ENCODE peak calls at places on chromosomes 7 and 10, in six cellular contexts. Z is uterus; O is activated CD4-positive, CD25-positive, alpha-beta regulatory T cell; S is HCEC 1CT; W is neuronal stem cell; J is activated naive CD8-positive, alpha-beta T cell treated with anti-CD3 and anti-CD28 coated beads, Interleukin-2, amount 10 ng/mL, durations not matched to agents 7 days and 5 days. H is an unnamed sample.

GRCh38 chr10:57964371-57964770 is 303.3 kb downstream of the IPMK start:
- DNase-seq in Z (no peak), O (no peak), S (peak; percentile 23), W (no peak), J (no peak), H (peak; percentile 44)

GRCh38 chr10:64635906-64636305 is 1114.7 kb downstream of the REEP3 start:
- DNase-seq in Z (no peak), O (no peak), S (no peak), W (no peak), J (no peak), H (no peak)

GRCh38 chr7:27097686-27098492 is 2.1 kb upstream of the HOXA1 start:
- DNase-seq in Z (no peak), O (no peak), S (peak; percentile 60), W (peak; percentile 32), J (no peak), H (no peak)

GRCh38 chr10:77160679-77161078 is 476.9 kb downstream of the KCNMA1 start:
- DNase-seq in Z (no peak), O (no peak), S (peak; percentile 97), W (no peak), J (no peak), H (peak; percentile 96)

GRCh38 chr7:121006731-121007315 is 18.3 kb downstream of the CPED1 start:
- DNase-seq in Z (no peak), O (no peak), S (no peak), W (no peak), J (no peak), H (no peak)

GRCh38 chr7:98084631-98085030 is 22.0 kb upstream of the LMTK2 start:
- DNase-seq in Z (no peak), O (no peak), S (no peak), W (no peak), J (no peak), H (no peak)

GRCh38 chr7:1569016-1569415 is 816 bp downstream of the PSMG3 start:
- DNase-seq in Z (no peak), O (no peak), S (no peak), W (no peak), J (no peak), H (peak; percentile 21)

GRCh38 chr7:107989618-107990373 is 13.2 kb downstream of the LAMB1 start:
- DNase-seq in Z (no peak), O (no peak), S (peak; percentile 34), W (no peak), J (no peak), H (peak; percentile 90)

GRCh38 chr10:90440870-90441269 is 417.0 kb downstream of the HTR7 start:
- DNase-seq in Z (no peak), O (no peak), S (no peak), W (no peak), J (no peak), H (no peak)

GRCh38 chr10:108755661-108756060 is 1167.7 kb downstream of the XPNPEP1 start:
- DNase-seq in Z (no peak), O (no peak), S (no peak), W (no peak), J (no peak), H (no peak)

GRCh38 chr10:125120046-125120710 is 40.2 kb downstream of the CTBP2 start:
- DNase-seq in Z (no peak), O (no peak), S (peak; percentile 17), W (no peak), J (no peak), H (peak; percentile 42)

GRCh38 chr10:47025540-47026300 is 114.5 kb downstream of the PTPN20 start:
- DNase-seq in Z (peak; percentile 34), O (no peak), S (no peak), W (no peak), J (no peak), H (peak; percentile 37)

GRCh38 chr7:127948936-127949335 is 82.3 kb downstream of the LRRC4 start:
- DNase-seq in Z (no peak), O (no peak), S (no peak), W (no peak), J (no peak), H (no peak)